ENCODE peak calls at places on chromosomes 7 and 10, in seven cellular contexts. M is spleen; C is heart right ventricle; G is CD8-positive, alpha-beta T cell; X is NT2/D1; Y is right lobe of liver; Q is cardiac muscle cell. E is an unnamed sample. For H3K4me1, the result is how much of the 10 kb centered on the place peaks cover.

GRCh38 chr7:137445268-137445667 is 101.7 kb upstream of the PTN start:
- DNase-seq in C (no peak), Q (no peak), M (no peak), Y (no peak), G (no peak), X (no peak), E (no peak)

GRCh38 chr10:18321371-18321770 is 181.1 kb downstream of the CACNB2 start:
- DNase-seq in G (no peak), Q (no peak), C (no peak), Y (no peak), X (no peak), M (no peak), E (no peak)

GRCh38 chr10:43210556-43210955 is 56.3 kb downstream of the RASGEF1A start:
- DNase-seq in Q (no peak), G (no peak), C (no peak), M (peak), Y (peak), X (no peak), E (peak)

GRCh38 chr7:74220229-74220628 is 10.4 kb downstream of the LAT2 start:
- DNase-seq in Y (no peak), Q (no peak), C (no peak), M (no peak), X (no peak), G (no peak), E (no peak)

GRCh38 chr10:30422981-30423654 is 10.9 kb upstream of the MAP3K8 start:
- DNase-seq in X (peak), Q (no peak), C (peak), G (no peak), Y (no peak), M (peak), E (peak)

GRCh38 chr10:88379575-88379974 is 203.5 kb downstream of the RNLS start:
- DNase-seq in Y (no peak), M (no peak), C (no peak), Q (no peak), G (no peak), X (no peak), E (no peak)

GRCh38 chr10:73889014-73889413 is 14.7 kb upstream of the CAMK2G start:
- DNase-seq in Q (no peak), X (no peak), Y (no peak), C (peak), G (no peak), M (no peak), E (peak)

GRCh38 chr10:51951601-51952000 is 252.2 kb upstream of the CSTF2T start:
- DNase-seq in Y (no peak), C (no peak), X (no peak), Q (no peak), M (no peak), G (no peak), E (no peak)

GRCh38 chr7:130430841-130431713 is 9.7 kb downstream of the CEP41 start:
- DNase-seq in G (no peak), Y (no peak), Q (no peak), M (no peak), X (no peak), C (no peak), E (peak)

GRCh38 chr7:91573405-91573804 is 307.1 kb downstream of the MTERF1 start:
- DNase-seq in G (no peak), C (no peak), Y (no peak), M (no peak), X (no peak), Q (no peak), E (no peak)

GRCh38 chr7:104267701-104268368 is 60.0 kb upstream of the ORC5 start:
- DNase-seq in M (no peak), G (no peak), X (no peak), Q (no peak), Y (no peak), C (no peak), E (no peak)

GRCh38 chr7:152006336-152006735 is 19.1 kb upstream of the GALNT11 start:
- DNase-seq in Q (no peak), C (no peak), X (no peak), G (no peak), Y (no peak), M (no peak), E (no peak)

GRCh38 chr7:50367098-50367497 is 62.6 kb downstream of the IKZF1 start:
- DNase-seq in C (no peak), X (no peak), M (no peak), G (no peak), Q (no peak), Y (no peak), E (no peak)
- H3K4me1 ChIP-seq in C (under half), X (under half), M (half or more), G (half or more), Q (under half), Y (under half), E (under half)

GRCh38 chr7:30026229-30027064 is at the start of gene FKBP14:
- DNase-seq in X (peak), Q (peak), Y (peak), C (peak), G (peak), M (peak), E (peak)

GRCh38 chr7:30027065-30027456 is 559 bp upstream of the FKBP14 start:
- DNase-seq in G (no peak), Q (no peak), X (no peak), C (no peak), Y (no peak), M (no peak), E (no peak)

GRCh38 chr7:30027915-30028748 is at the start of gene PLEKHA8:
- DNase-seq in G (peak), M (peak), C (peak), X (peak), Q (peak), Y (peak), E (peak)

GRCh38 chr7:30029696-30030095 is 1.5 kb downstream of the PLEKHA8 start:
- DNase-seq in Y (no peak), Q (no peak), M (no peak), X (no peak), G (no peak), C (no peak), E (no peak)

GRCh38 chr7:30028749-30029635 is 780 bp downstream of the PLEKHA8 start:
- DNase-seq in M (no peak), C (peak), G (no peak), Y (no peak), X (no peak), Q (peak), E (peak)
- H3K4me1 ChIP-seq in M (under half), C (half or more), G (under half), Y (under half), X (under half), Q (under half), E (half or more)

DNA sequence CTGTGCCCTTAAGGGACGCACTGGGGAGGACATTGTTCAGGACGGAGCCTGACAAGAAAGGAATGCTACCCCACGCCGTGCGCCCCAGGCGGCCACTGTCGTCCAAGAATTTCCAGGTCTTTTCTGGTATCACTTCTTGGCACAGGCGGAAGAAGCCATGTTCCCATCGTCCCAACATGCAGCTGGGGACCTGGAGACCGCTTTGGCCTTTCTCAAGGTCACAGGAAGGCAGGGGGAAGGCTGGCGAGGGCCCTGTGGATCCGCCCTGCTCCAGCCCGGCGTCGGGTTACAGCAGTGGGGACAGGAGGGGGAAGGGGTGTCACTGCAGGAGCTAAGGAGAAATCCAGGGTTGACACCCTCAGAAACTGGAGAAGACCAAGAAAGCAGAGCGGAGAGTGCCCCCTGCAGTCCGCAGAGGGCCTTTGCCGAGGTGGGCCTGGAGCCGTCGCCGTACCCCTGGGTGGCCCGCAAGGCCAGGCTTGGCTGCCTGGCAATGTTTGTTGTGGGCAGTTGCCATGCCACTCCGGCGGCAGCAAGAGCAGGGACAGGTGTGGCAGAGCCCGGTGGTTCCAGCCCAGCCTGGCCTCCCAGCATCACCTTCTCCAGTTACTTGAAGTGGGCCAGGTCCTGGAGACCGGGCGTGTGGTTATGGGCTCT is 104.1 kb downstream of the LHPP start:
- DNase-seq in X (peak), C (peak), M (peak), Q (peak), Y (peak), G (no peak), E (no peak)
- H3K4me1 ChIP-seq in X (under half), C (under half), M (under half), Q (under half), Y (under half), G (under half), E (under half)

DNA sequence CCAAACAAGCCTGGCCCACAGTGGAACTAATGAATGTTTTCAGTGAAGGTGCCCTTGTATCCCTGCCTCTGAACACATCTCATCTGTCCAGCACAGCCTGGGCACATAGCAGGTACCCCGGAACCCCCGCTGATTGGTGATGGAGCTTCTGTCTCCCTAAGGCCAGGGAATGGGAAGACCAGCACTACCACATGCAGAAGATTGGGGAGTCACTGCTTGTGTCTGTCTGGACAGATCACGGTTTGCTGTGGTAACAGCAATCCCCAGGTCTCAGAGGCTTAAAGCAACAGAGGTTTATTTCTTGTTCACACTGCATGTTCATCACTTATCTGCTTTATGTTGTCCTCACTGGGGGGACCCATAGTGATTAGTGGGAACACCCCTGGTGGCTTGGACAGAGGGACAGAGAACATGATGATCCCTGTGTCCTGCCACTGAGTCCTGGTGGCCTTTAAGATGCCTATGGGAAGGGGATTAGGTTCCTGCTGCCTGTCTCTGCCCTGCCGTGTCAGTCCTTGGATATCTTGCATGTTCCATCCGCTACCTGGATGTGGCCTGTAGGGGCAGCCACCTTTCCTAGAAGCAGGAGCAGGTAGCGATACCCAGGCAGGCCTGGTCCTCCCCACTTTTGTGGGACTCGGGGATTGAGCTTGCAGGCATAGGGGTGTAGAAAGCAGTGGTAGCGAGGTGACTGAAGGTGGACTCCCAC is 3.6 kb downstream of the TSPAN14 start:
- DNase-seq in Y (no peak), C (no peak), G (no peak), X (no peak), Q (no peak), M (peak), E (no peak)
- H3K4me1 ChIP-seq in Y (under half), C (half or more), G (half or more), X (under half), Q (under half), M (half or more), E (half or more)

GRCh38 chr7:44384586-44385383 is 59.4 kb upstream of the CAMK2B start:
- DNase-seq in G (no peak), Q (no peak), M (peak), Y (no peak), C (no peak), X (no peak), E (no peak)

GRCh38 chr7:44382459-44383300 is 57.3 kb upstream of the CAMK2B start:
- DNase-seq in X (no peak), M (peak), Q (peak), G (no peak), C (no peak), Y (no peak), E (no peak)

GRCh38 chr7:44385384-44386138 is 60.2 kb upstream of the CAMK2B start:
- DNase-seq in Q (no peak), C (no peak), M (peak), Y (no peak), X (no peak), G (no peak), E (no peak)

GRCh38 chr7:44381494-44382220 is 56.3 kb upstream of the CAMK2B start:
- DNase-seq in G (no peak), Q (no peak), X (no peak), M (peak), C (no peak), Y (no peak), E (no peak)

DNA sequence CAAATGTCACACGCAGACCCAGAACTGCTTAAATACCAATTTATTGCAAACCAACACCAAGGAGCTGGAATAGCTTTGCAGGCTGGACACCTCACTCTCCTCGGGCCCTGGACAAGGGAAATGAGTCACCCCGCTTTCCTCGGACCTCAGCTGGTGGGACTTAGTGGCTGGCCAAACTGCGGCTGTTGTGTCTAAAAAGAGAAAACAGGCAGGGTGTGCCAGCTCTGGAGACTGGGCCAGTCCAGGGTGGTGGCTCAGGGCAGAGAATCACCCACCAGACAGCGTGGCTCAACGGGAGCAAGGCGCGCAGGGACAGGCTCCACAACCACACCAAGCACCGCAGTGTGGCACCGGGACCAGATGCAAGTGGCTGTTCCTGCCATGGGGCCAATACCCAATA is 58.2 kb upstream of the CAMK2B start:
- DNase-seq in G (no peak), C (no peak), Q (no peak), M (peak), Y (no peak), X (no peak), E (no peak)
- H3K4me1 ChIP-seq in G (under half), C (under half), Q (under half), M (under half), Y (under half), X (under half), E (under half)

GRCh38 chr10:79223346-79224048 is 123.8 kb upstream of the PPIF start:
- DNase-seq in X (no peak), Q (peak), Y (no peak), C (peak), G (no peak), M (no peak), E (peak)
- H3K4me1 ChIP-seq in X (under half), Q (half or more), Y (under half), C (half or more), G (under half), M (half or more), E (half or more)

GRCh38 chr10:124723826-124724225 is 20.4 kb downstream of the FAM53B start:
- DNase-seq in C (no peak), Y (no peak), Q (no peak), M (no peak), G (no peak), X (no peak), E (no peak)

GRCh38 chr10:124727389-124727960 is 16.7 kb downstream of the FAM53B start:
- DNase-seq in Q (no peak), M (peak), Y (no peak), X (no peak), C (no peak), G (no peak), E (no peak)

GRCh38 chr10:124724279-124725027 is 19.7 kb downstream of the FAM53B start:
- DNase-seq in Q (no peak), M (peak), X (no peak), C (no peak), G (no peak), Y (peak), E (no peak)

GRCh38 chr10:124725171-124725631 is 19.0 kb downstream of the FAM53B start:
- DNase-seq in C (no peak), Y (no peak), X (no peak), Q (no peak), M (no peak), G (no peak), E (no peak)

DNA sequence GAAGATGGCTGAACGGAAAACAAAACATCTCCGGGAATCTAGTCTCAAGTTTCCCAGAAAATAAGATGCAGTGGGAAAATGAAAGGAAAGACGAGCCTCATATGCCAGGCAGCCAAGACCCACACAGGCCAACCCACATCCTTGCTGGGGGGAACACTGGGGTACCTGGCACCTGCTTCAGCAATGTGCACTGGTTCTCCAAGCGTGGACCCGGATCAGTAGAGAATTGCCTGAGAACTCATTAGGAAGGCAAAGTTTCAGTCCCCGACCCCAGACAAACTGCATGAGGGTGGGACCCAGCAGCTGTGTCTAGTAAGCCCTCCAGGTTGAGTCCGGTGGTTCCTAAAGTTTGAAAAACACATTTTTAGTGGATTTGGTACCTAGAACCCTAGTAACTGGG is 18.4 kb downstream of the FAM53B start:
- DNase-seq in G (no peak), X (no peak), C (no peak), Q (no peak), Y (no peak), M (peak), E (no peak)
- H3K4me1 ChIP-seq in G (half or more), X (under half), C (half or more), Q (under half), Y (under half), M (half or more), E (half or more)